ENCODE peak calls at places on chromosomes 2 and 18, in nine cellular contexts. J is T-helper 22 cell; L is stimulated activated CD8-positive, alpha-beta memory T cell treated with anti-CD3 and anti-CD28 coated beads, Interleukin-4, amount 100 ng/mL, for 24 hours; F is pancreas; Y is AG09319; C is anterior cingulate cortex; H is 8988T; X is Right ventricle myocardium superior; M is AG20443. A is an unnamed sample.

GRCh38 chr2:229335877-229336346 is 64.8 kb upstream of the PID1 start:
- DNase-seq in J (no peak), L (no peak), F (no peak), Y (no peak), C (no peak), H (no peak), X (no peak), M (no peak), A (no peak)

GRCh38 chr18:9356969-9357368 is 22.4 kb downstream of the TWSG1 start:
- DNase-seq in J (no peak), L (no peak), F (no peak), Y (no peak), C (no peak), H (no peak), X (no peak), M (no peak), A (no peak)

GRCh38 chr2:106575955-106576354 is 88.8 kb downstream of the CD8B2 start:
- DNase-seq in J (no peak), L (no peak), F (peak), Y (peak), C (no peak), H (no peak), X (peak), M (peak), A (no peak)

GRCh38 chr2:197113221-197113831 is 186.8 kb upstream of the PGAP1 start:
- DNase-seq in J (no peak), L (no peak), F (no peak), Y (no peak), C (no peak), H (no peak), X (no peak), M (peak), A (no peak)

GRCh38 chr18:37456873-37457272 is 108.7 kb downstream of the CELF4 start:
- DNase-seq in J (no peak), L (no peak), F (no peak), Y (no peak), C (no peak), H (no peak), X (no peak), M (no peak), A (no peak)

GRCh38 chr2:229408356-229408755 is 137.3 kb upstream of the PID1 start:
- DNase-seq in J (no peak), L (no peak), F (no peak), Y (peak), C (no peak), H (peak), X (peak), M (peak), A (peak)

GRCh38 chr2:129733579-129733978 is 245.9 kb upstream of the RAB6C start:
- DNase-seq in J (no peak), L (no peak), F (no peak), Y (no peak), C (no peak), H (no peak), X (no peak), M (no peak), A (no peak)

GRCh38 chr2:24082787-24083566 is 1.7 kb downstream of the TP53I3 start:
- DNase-seq in J (no peak), L (no peak), F (no peak), Y (no peak), C (no peak), H (no peak), X (no peak), M (no peak), A (no peak)

GRCh38 chr2:17877811-17878221 is 651 bp upstream of the KCNS3 start:
- DNase-seq in J (no peak), L (no peak), F (no peak), Y (no peak), C (no peak), H (no peak), X (no peak), M (peak), A (no peak)

GRCh38 chr18:74139414-74139813 is 8.2 kb downstream of the FBXO15 start:
- DNase-seq in J (no peak), L (no peak), F (no peak), Y (no peak), C (no peak), H (no peak), X (no peak), M (no peak), A (no peak)

GRCh38 chr2:179745615-179746263 is 115.7 kb downstream of the ZNF385B start:
- DNase-seq in J (no peak), L (no peak), F (no peak), Y (no peak), C (no peak), H (no peak), X (peak), M (no peak), A (no peak)

GRCh38 chr2:145807978-145808377 is 1288.1 kb upstream of the ZEB2 start:
- DNase-seq in J (no peak), L (no peak), F (no peak), Y (no peak), C (no peak), H (no peak), X (no peak), M (peak), A (no peak)

GRCh38 chr18:12742453-12742852 is 39.6 kb downstream of the PSMG2 start:
- DNase-seq in J (no peak), L (no peak), F (no peak), Y (no peak), C (no peak), H (no peak), X (no peak), M (no peak), A (no peak)

GRCh38 chr18:48959551-48959920 is 8.8 kb upstream of the SMAD7 start:
- DNase-seq in J (no peak), L (no peak), F (no peak), Y (no peak), C (no peak), H (no peak), X (no peak), M (no peak), A (no peak)

GRCh38 chr18:75477913-75478312 is 50.4 kb upstream of the SMIM21 start:
- DNase-seq in J (no peak), L (no peak), F (no peak), Y (no peak), C (no peak), H (no peak), X (no peak), M (no peak), A (no peak)

GRCh38 chr2:241546771-241547498 is 11.6 kb upstream of the BOK start:
- DNase-seq in J (no peak), L (no peak), F (no peak), Y (peak), C (no peak), H (peak), X (no peak), M (peak), A (peak)

GRCh38 chr2:220469201-220469600 is 841.8 kb downstream of the SLC4A3 start:
- DNase-seq in J (no peak), L (no peak), F (no peak), Y (no peak), C (no peak), H (no peak), X (no peak), M (no peak), A (no peak)

GRCh38 chr2:240405133-240405532 is 30.3 kb upstream of the GPC1 start:
- DNase-seq in J (no peak), L (no peak), F (no peak), Y (no peak), C (no peak), H (no peak), X (peak), M (no peak), A (no peak)

GRCh38 chr2:136118819-136119716 is 1.1 kb upstream of the CXCR4 start:
- DNase-seq in J (peak), L (peak), F (peak), Y (no peak), C (peak), H (peak), X (peak), M (peak), A (peak)

GRCh38 chr2:234754126-234754525 is 197.7 kb upstream of the SH3BP4 start:
- DNase-seq in J (no peak), L (no peak), F (no peak), Y (no peak), C (no peak), H (no peak), X (no peak), M (no peak), A (no peak)

GRCh38 chr2:194550702-194551101 is 1106.3 kb upstream of the SLC39A10 start:
- DNase-seq in J (no peak), L (no peak), F (no peak), Y (no peak), C (no peak), H (no peak), X (no peak), M (no peak), A (no peak)

GRCh38 chr2:218805627-218806026 is 23.7 kb downstream of the CYP27A1 start:
- DNase-seq in J (no peak), L (no peak), F (no peak), Y (no peak), C (no peak), H (no peak), X (no peak), M (no peak), A (no peak)

GRCh38 chr18:45478889-45479288 is 136.4 kb upstream of the SLC14A2 start:
- DNase-seq in J (no peak), L (no peak), F (no peak), Y (no peak), C (no peak), H (no peak), X (no peak), M (no peak), A (no peak)

GRCh38 chr18:12028674-12029073 is 47.4 kb downstream of the IMPA2 start:
- DNase-seq in J (no peak), L (no peak), F (peak), Y (no peak), C (no peak), H (no peak), X (no peak), M (no peak), A (no peak)

GRCh38 chr18:26574958-26575864 is 26.9 kb upstream of the KCTD1 start:
- DNase-seq in J (no peak), L (no peak), F (peak), Y (peak), C (peak), H (no peak), X (peak), M (peak), A (peak)

GRCh38 chr18:38459086-38459485 is 893.5 kb upstream of the CELF4 start:
- DNase-seq in J (no peak), L (no peak), F (no peak), Y (no peak), C (peak), H (no peak), X (no peak), M (no peak), A (no peak)

GRCh38 chr2:109517118-109517889 is 96.5 kb downstream of the SEPTIN10 start:
- DNase-seq in J (no peak), L (no peak), F (no peak), Y (no peak), C (no peak), H (no peak), X (no peak), M (no peak), A (no peak)

GRCh38 chr18:63301458-63301857 is 18.1 kb downstream of the BCL2 start:
- DNase-seq in J (no peak), L (no peak), F (no peak), Y (no peak), C (no peak), H (no peak), X (peak), M (no peak), A (no peak)

GRCh38 chr2:238125127-238125885 is 13.2 kb upstream of the KLHL30 start:
- DNase-seq in J (no peak), L (no peak), F (no peak), Y (no peak), C (no peak), H (no peak), X (peak), M (no peak), A (no peak)

GRCh38 chr2:8285081-8285480 is 396.8 kb upstream of the ID2 start:
- DNase-seq in J (no peak), L (no peak), F (no peak), Y (no peak), C (no peak), H (no peak), X (no peak), M (no peak), A (peak)

GRCh38 chr18:49460958-49461601 is 635 bp upstream of the DYM start:
- DNase-seq in J (peak), L (no peak), F (no peak), Y (no peak), C (no peak), H (no peak), X (no peak), M (peak), A (no peak)

GRCh38 chr2:127394464-127394863 is 6.7 kb upstream of the MAP3K2 start:
- DNase-seq in J (no peak), L (no peak), F (no peak), Y (no peak), C (no peak), H (no peak), X (no peak), M (no peak), A (no peak)

GRCh38 chr2:97765933-97766332 is 52.6 kb downstream of the ZAP70 start:
- DNase-seq in J (no peak), L (no peak), F (no peak), Y (no peak), C (no peak), H (no peak), X (no peak), M (no peak), A (no peak)

GRCh38 chr2:161990741-161991140 is 83.3 kb downstream of the DPP4 start:
- DNase-seq in J (no peak), L (no peak), F (no peak), Y (peak), C (no peak), H (no peak), X (no peak), M (peak), A (peak)

GRCh38 chr2:106977707-106978106 is 91.7 kb upstream of the ST6GAL2 start:
- DNase-seq in J (no peak), L (no peak), F (no peak), Y (no peak), C (no peak), H (no peak), X (no peak), M (no peak), A (no peak)

GRCh38 chr2:74278176-74278575 is 65.0 kb downstream of the SLC4A5 start:
- DNase-seq in J (no peak), L (no peak), F (no peak), Y (no peak), C (no peak), H (no peak), X (no peak), M (no peak), A (no peak)

GRCh38 chr2:41878726-41879366 is 169.0 kb upstream of the PKDCC start:
- DNase-seq in J (no peak), L (no peak), F (no peak), Y (no peak), C (no peak), H (no peak), X (peak), M (no peak), A (no peak)

GRCh38 chr2:186605041-186605440 is 15.2 kb downstream of the ITGAV start:
- DNase-seq in J (no peak), L (no peak), F (no peak), Y (no peak), C (no peak), H (no peak), X (no peak), M (peak), A (no peak)